ENCODE peak calls at places on chromosomes 3 and 15, in five cellular contexts. E is heart left ventricle, A is right lobe of liver, B is GM12891, D is HCT116. T is an unnamed sample.
A peak's percentile ranks its signal among the peaks of the same experiment; 100 is the strongest.

GRCh38 chr15:38072007-38072506 is 137.6 kb downstream of the TMCO5A start:
- DNase-seq in B (no peak), A (no peak), D (no peak), E (peak; percentile 54), T (no peak)

GRCh38 chr15:55698653-55699052 is 44.3 kb downstream of the PRTG start:
- DNase-seq in E (no peak), B (no peak), A (no peak), D (no peak), T (no peak)

GRCh38 chr15:39172380-39173281 is 408.2 kb upstream of the THBS1 start:
- DNase-seq in A (no peak), B (no peak), D (no peak), E (peak; percentile 19), T (no peak)

GRCh38 chr3:128929364-128929763 is 49.9 kb downstream of the ACAD9 start:
- DNase-seq in A (no peak), D (no peak), B (no peak), E (no peak), T (no peak)

GRCh38 chr3:195441971-195442572 is 748 bp downstream of the ACAP2 start:
- DNase-seq in A (peak; percentile 67), E (peak; percentile 56), D (no peak), B (no peak), T (peak; percentile 33)

GRCh38 chr15:80434926-80435720 is 30.9 kb downstream of the ARNT2 start:
- DNase-seq in B (no peak), A (no peak), E (no peak), D (no peak), T (no peak)

GRCh38 chr15:51647128-51647562 is 24.6 kb upstream of the DMXL2 start:
- DNase-seq in A (peak; percentile 56), B (no peak), E (peak; percentile 47), D (no peak), T (peak; percentile 18)

GRCh38 chr3:137746808-137747207 is 17.3 kb upstream of the SOX14 start:
- DNase-seq in B (no peak), E (no peak), A (no peak), D (no peak), T (no peak)

GRCh38 chr15:70504305-70504951 is 258.9 kb downstream of the UACA start:
- DNase-seq in A (no peak), D (no peak), E (peak; percentile 67), B (no peak), T (no peak)

GRCh38 chr15:58212909-58213526 is 74.8 kb downstream of the AQP9 start:
- DNase-seq in A (no peak), D (no peak), E (no peak), B (no peak), T (no peak)

GRCh38 chr3:58355174-58355573 is 22.5 kb downstream of the PXK start:
- DNase-seq in D (no peak), B (no peak), E (no peak), A (no peak), T (no peak)

GRCh38 chr3:117146571-117146970 is 437.0 kb downstream of the TUSC7 start:
- DNase-seq in B (no peak), E (no peak), D (no peak), A (no peak), T (no peak)

GRCh38 chr3:156704370-156705036 is 30.1 kb downstream of the TIPARP start:
- DNase-seq in B (no peak), D (no peak), E (no peak), A (no peak), T (no peak)

GRCh38 chr3:189304465-189305341 is 132.9 kb downstream of the TPRG1 start:
- DNase-seq in B (no peak), D (no peak), A (peak; percentile 50), E (no peak), T (peak; percentile 38)

GRCh38 chr3:22893001-22893400 is 310.1 kb upstream of the UBE2E2 start:
- DNase-seq in B (no peak), E (no peak), A (no peak), D (no peak), T (no peak)

GRCh38 chr3:142962520-142963265 is 781 bp downstream of the PAQR9 start:
- DNase-seq in E (no peak), A (peak; percentile 72), D (no peak), B (no peak), T (no peak)

GRCh38 chr3:189947948-189948723 is 172.6 kb downstream of the P3H2 start:
- DNase-seq in A (no peak), E (no peak), B (no peak), D (no peak), T (no peak)

GRCh38 chr15:41727143-41727542 is 47.1 kb upstream of the MAPKBP1 start:
- DNase-seq in E (no peak), A (no peak), D (no peak), B (no peak), T (no peak)

GRCh38 chr3:33358172-33358781 is 81.0 kb downstream of the FBXL2 start:
- DNase-seq in E (no peak), D (no peak), A (no peak), B (no peak), T (no peak)

GRCh38 chr3:64229903-64230302 is 4.6 kb upstream of the PRICKLE2 start:
- DNase-seq in B (no peak), A (no peak), E (no peak), D (no peak), T (no peak)

GRCh38 chr3:155317211-155317610 is 23.7 kb upstream of the STRIT1 start:
- DNase-seq in B (no peak), A (no peak), D (no peak), E (no peak), T (no peak)

GRCh38 chr3:70308760-70309159 is 3.7 kb downstream of the MDFIC2 start:
- DNase-seq in D (no peak), B (no peak), A (no peak), E (no peak), T (no peak)

GRCh38 chr15:91632981-91633380 is 220.5 kb upstream of the SLCO3A1 start:
- DNase-seq in D (no peak), A (no peak), B (no peak), E (no peak), T (no peak)

GRCh38 chr15:101068961-101069734 is 150.0 kb downstream of the LRRK1 start:
- DNase-seq in B (no peak), A (no peak), D (no peak), E (no peak), T (no peak)

GRCh38 chr3:126124896-126125295 is 41.0 kb upstream of the SLC41A3 start:
- DNase-seq in B (no peak), E (no peak), D (no peak), A (peak; percentile 41), T (no peak)

GRCh38 chr3:127761101-127761802 is 61.1 kb downstream of the MGLL start:
- DNase-seq in A (no peak), D (no peak), E (no peak), B (no peak), T (no peak)

GRCh38 chr3:58776231-58776630 is 109.7 kb upstream of the FAM3D start:
- DNase-seq in E (no peak), D (no peak), B (no peak), A (no peak), T (no peak)

GRCh38 chr3:194069421-194070219 is 66.3 kb upstream of the HES1 start:
- DNase-seq in B (no peak), A (peak; percentile 72), D (no peak), E (no peak), T (no peak)

GRCh38 chr3:139533781-139534443 is 5.6 kb downstream of the RBP1 start:
- DNase-seq in E (peak; percentile 43), D (peak; percentile 69), A (peak; percentile 54), B (no peak), T (peak; percentile 49)

GRCh38 chr3:101131767-101132166 is 138.5 kb upstream of the ABI3BP start:
- DNase-seq in E (no peak), D (no peak), B (no peak), A (no peak), T (no peak)
- TF ChIP-seq POLR2A in E (no peak), D (no peak), B (no peak), A (no peak), T (no peak)

DNA sequence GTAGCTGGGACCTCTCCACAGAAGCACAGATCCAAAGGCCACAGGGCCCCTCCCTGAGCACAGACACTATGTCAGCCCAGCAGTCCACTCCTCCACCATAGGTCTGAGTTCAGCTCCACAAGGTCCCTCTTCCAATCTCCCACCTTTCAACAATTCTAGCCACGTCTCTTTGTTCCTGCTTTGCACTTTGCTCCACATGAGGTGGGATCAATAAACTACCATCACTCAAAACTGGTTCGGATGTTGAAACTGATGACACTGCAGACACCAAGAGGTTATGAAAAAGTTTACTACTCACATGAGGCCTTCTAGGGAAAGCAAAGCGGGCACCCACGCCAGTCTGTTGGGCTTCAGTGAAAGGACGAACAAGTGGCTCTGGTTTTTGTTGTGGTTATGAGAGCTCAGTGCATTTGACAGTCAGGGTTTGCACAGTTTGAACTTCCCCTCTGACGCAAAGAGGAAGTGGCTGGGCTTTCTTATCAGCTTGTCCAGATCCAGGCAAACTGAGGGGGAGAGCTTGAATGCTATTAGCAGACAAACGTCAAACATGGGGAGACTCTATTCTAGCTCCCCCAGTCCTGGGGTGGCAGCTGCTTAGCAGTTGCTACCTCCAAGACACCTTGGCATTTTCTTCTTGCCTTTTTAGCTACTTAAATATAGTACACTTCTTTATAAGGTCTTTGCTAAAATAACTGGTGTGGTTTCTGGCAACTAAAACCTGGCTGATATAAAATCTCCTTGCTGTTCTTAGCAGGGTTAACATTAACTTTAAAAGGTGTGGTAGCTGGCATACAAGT is 37.8 kb downstream of the ZNF445 start:
- DNase-seq in D (no peak), B (peak; percentile 48), A (peak; percentile 80), E (peak; percentile 86), T (no peak)
- TF ChIP-seq POLR2A in D (no peak), B (peak; percentile 58), A (peak; percentile 84), E (peak; percentile 40), T (no peak)

GRCh38 chr15:99993262-99993661 is 260.0 kb upstream of the LYSMD4 start:
- DNase-seq in E (no peak), A (no peak), D (no peak), B (no peak), T (no peak)

GRCh38 chr15:99996667-99997066 is 263.4 kb upstream of the LYSMD4 start:
- DNase-seq in E (no peak), B (no peak), A (no peak), D (no peak), T (no peak)

GRCh38 chr15:99992611-99993231 is 259.5 kb upstream of the LYSMD4 start:
- DNase-seq in D (no peak), B (no peak), A (no peak), E (no peak), T (no peak)

GRCh38 chr15:99994849-99995248 is 261.6 kb upstream of the LYSMD4 start:
- DNase-seq in D (no peak), E (no peak), A (no peak), B (no peak), T (no peak)

GRCh38 chr15:99993681-99994131 is 260.5 kb upstream of the LYSMD4 start:
- DNase-seq in B (no peak), D (no peak), E (no peak), A (no peak), T (no peak)
- TF ChIP-seq POLR2A in B (no peak), D (no peak), E (no peak), A (no peak), T (no peak)

GRCh38 chr3:50341996-50342732 is 1.5 kb upstream of the RASSF1 start:
- DNase-seq in A (no peak), D (no peak), E (no peak), B (no peak), T (no peak)

GRCh38 chr3:50339485-50340196 is 995 bp downstream of the RASSF1 start:
- DNase-seq in A (no peak), E (no peak), D (no peak), B (no peak), T (no peak)

GRCh38 chr3:50341537-50341936 is 901 bp upstream of the RASSF1 start:
- DNase-seq in E (no peak), B (no peak), A (no peak), D (no peak), T (no peak)

GRCh38 chr3:50338989-50339388 is 1.6 kb downstream of the RASSF1 start:
- DNase-seq in D (no peak), A (no peak), B (no peak), E (no peak), T (no peak)

GRCh38 chr3:50340404-50341329 is at the start of gene RASSF1:
- DNase-seq in E (peak; percentile 85), A (peak; percentile 68), D (no peak), B (peak; percentile 73), T (no peak)
- TF ChIP-seq POLR2A in E (peak; percentile 82), A (peak; percentile 60), D (peak; percentile 81), B (peak; percentile 31), T (no peak)